ENCODE peak calls at places on chromosomes 6 and 20, in four cellular contexts. Z is upper lobe of right lung, G is anterior cingulate cortex, I is EL. V is an unnamed sample.
A peak's percentile ranks its signal among the peaks of the same experiment; 100 is the strongest.

GRCh38 chr20:58458342-58459057 is 56.7 kb downstream of the APCDD1L start:
- DNase-seq in Z (no peak), G (no peak), I (peak; percentile 76), V (no peak)

GRCh38 chr6:7642784-7643183 is 52.8 kb downstream of the SNRNP48 start:
- DNase-seq in Z (no peak), G (no peak), I (no peak), V (no peak)

GRCh38 chr6:17281497-17282481 is 628 bp downstream of the RBM24 start:
- DNase-seq in Z (no peak), G (no peak), I (peak; percentile 61), V (peak; percentile 17)

GRCh38 chr20:3209946-3210317 is 634 bp downstream of the ITPA start:
- DNase-seq in Z (no peak), G (no peak), I (peak; percentile 10), V (no peak)

GRCh38 chr20:19761853-19762252 is 3.8 kb downstream of the RIN2 start:
- DNase-seq in Z (no peak), G (no peak), I (no peak), V (no peak)

GRCh38 chr6:48957781-48958180 is 505.3 kb downstream of the MMUT start:
- DNase-seq in Z (no peak), G (no peak), I (peak; percentile 7), V (no peak)

GRCh38 chr20:37941332-37941731 is 38.4 kb downstream of the VSTM2L start:
- DNase-seq in Z (no peak), G (no peak), I (no peak), V (no peak)

GRCh38 chr6:78513856-78514255 is 353.5 kb upstream of the IRAK1BP1 start:
- DNase-seq in Z (no peak), G (no peak), I (no peak), V (no peak)

GRCh38 chr6:75884822-75885221 is 135.8 kb downstream of the MYO6 start:
- DNase-seq in Z (no peak), G (no peak), I (no peak), V (no peak)

GRCh38 chr6:123352279-123352678 is 284.5 kb downstream of the TRDN start:
- DNase-seq in Z (no peak), G (no peak), I (no peak), V (no peak)

GRCh38 chr6:13175759-13176158 is 152.6 kb downstream of the TBC1D7 start:
- DNase-seq in Z (no peak), G (no peak), I (no peak), V (no peak)

GRCh38 chr20:24095753-24096152 is 107.2 kb upstream of the GGTLC1 start:
- DNase-seq in Z (no peak), G (no peak), I (no peak), V (no peak)